ENCODE peak calls at places on chromosomes 3 and 15, in ten cellular contexts. Y is HL-60, Q is bronchial epithelial cell, E is astrocyte, D is fibroblast of pulmonary artery, M is lower lobe of right lung, F is left ventricle myocardium inferior, G is HFF-Myc, P is suprapubic skin, B is SK-N-SH. K is an unnamed sample.

GRCh38 chr3:42864321-42864950 is 11.2 kb downstream of the CYP8B1 start:
- DNase-seq in Y (no peak), E (no peak), D (no peak), B (no peak), G (no peak), F (no peak), P (no peak), M (no peak), Q (no peak), K (no peak)

GRCh38 chr15:57526615-57527014 is 65.1 kb upstream of the MYZAP start:
- DNase-seq in M (no peak), P (no peak), F (no peak), Q (no peak), D (no peak), E (no peak), G (no peak), Y (no peak), B (no peak), K (no peak)

GRCh38 chr15:78339559-78339958 is 594 bp upstream of the CRABP1 start:
- DNase-seq in D (no peak), Y (no peak), M (no peak), B (no peak), E (no peak), G (no peak), F (no peak), P (no peak), Q (no peak), K (no peak)

GRCh38 chr3:122081543-122081942 is 26.4 kb downstream of the CD86 start:
- DNase-seq in F (no peak), B (no peak), M (no peak), Q (peak; percentile 95), P (no peak), G (no peak), D (no peak), E (no peak), Y (no peak), K (no peak)

GRCh38 chr3:147393261-147393964 is 12.9 kb downstream of the ZIC4 start:
- DNase-seq in M (no peak), P (no peak), Y (no peak), D (no peak), G (no peak), F (no peak), B (peak; percentile 88), E (no peak), Q (no peak), K (no peak)

GRCh38 chr3:148903022-148903442 is 37.9 kb downstream of the CPA3 start:
- DNase-seq in G (peak; percentile 35), E (peak; percentile 58), Q (peak; percentile 85), D (no peak), Y (no peak), B (no peak), M (no peak), P (no peak), F (no peak), K (peak; percentile 53)

GRCh38 chr3:38588995-38589937 is 60.2 kb downstream of the SCN5A start:
- DNase-seq in B (no peak), D (no peak), Y (no peak), F (no peak), P (peak; percentile 34), E (no peak), M (peak; percentile 23), G (no peak), Q (no peak), K (no peak)

GRCh38 chr3:31946484-31947081 is 34.5 kb downstream of the OSBPL10 start:
- DNase-seq in P (no peak), G (no peak), F (no peak), Q (peak; percentile 33), E (no peak), M (no peak), Y (no peak), B (no peak), D (no peak), K (no peak)

GRCh38 chr3:62922326-62922725 is 47.1 kb upstream of the CADPS start:
- DNase-seq in G (no peak), B (no peak), M (no peak), P (no peak), E (peak; percentile 78), F (no peak), Y (no peak), D (no peak), Q (no peak), K (no peak)

GRCh38 chr15:57323806-57324589 is 52.3 kb upstream of the CGNL1 start:
- DNase-seq in B (peak; percentile 62), M (no peak), P (no peak), Q (peak; percentile 68), D (no peak), E (peak; percentile 50), G (peak; percentile 45), Y (no peak), F (peak; percentile 10), K (no peak)

GRCh38 chr3:129605593-129606521 is 619 bp downstream of the PLXND1 start:
- DNase-seq in F (peak; percentile 57), G (no peak), E (peak; percentile 45), P (no peak), M (peak; percentile 73), B (peak; percentile 78), D (peak; percentile 59), Q (no peak), Y (no peak), K (peak; percentile 75)

GRCh38 chr3:129603561-129603942 is 2.9 kb downstream of the PLXND1 start:
- DNase-seq in Y (no peak), F (no peak), E (no peak), G (no peak), D (no peak), B (no peak), P (no peak), Q (no peak), M (no peak), K (peak; percentile 47)

GRCh38 chr3:129604223-129604941 is 2.1 kb downstream of the PLXND1 start:
- DNase-seq in D (no peak), E (no peak), P (no peak), G (no peak), B (no peak), Q (no peak), M (no peak), F (no peak), Y (no peak), K (no peak)

GRCh38 chr3:129606522-129607390 is at the start of gene PLXND1:
- DNase-seq in M (peak; percentile 84), E (peak; percentile 39), B (peak; percentile 94), F (peak; percentile 85), G (no peak), P (peak; percentile 87), D (peak; percentile 82), Q (no peak), Y (no peak), K (peak; percentile 79)

GRCh38 chr3:129604942-129605592 is 1.4 kb downstream of the PLXND1 start:
- DNase-seq in E (no peak), P (no peak), Q (no peak), Y (no peak), D (no peak), B (peak; percentile 78), G (no peak), F (no peak), M (peak; percentile 72), K (no peak)
- H3K4me3 ChIP-seq in E (peak overlapping the region; percentile 69), P (peak overlapping the region; percentile 77), Q (no peak overlapping the region), Y (peak overlapping the region; percentile 7), D (peak overlapping the region; percentile 90), B (peak overlapping the region; percentile 45), G (peak overlapping the region; percentile 62), F (peak overlapping the region; percentile 82), M (peak overlapping the region; percentile 70), K (peak overlapping the region; percentile 96)

DNA sequence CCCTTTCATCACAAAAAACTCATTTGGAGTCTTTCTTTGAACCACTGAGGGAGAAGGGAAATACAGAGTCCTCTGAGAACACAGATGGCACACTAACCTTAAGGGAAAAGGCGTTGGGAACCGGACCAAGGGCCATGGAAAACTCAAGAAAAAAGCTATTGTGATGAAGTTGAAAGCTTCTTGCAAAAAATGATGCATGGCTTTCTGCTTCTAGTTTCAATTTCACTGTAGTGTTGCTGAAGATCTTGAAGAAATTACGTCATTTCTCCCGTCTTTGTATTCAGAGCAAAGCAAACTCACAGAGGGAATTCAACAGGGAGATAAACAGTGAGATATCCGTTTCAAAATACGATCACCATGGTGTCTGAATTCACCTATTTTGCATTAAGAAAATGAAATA is 642.3 kb upstream of the ADAMTS9 start:
- DNase-seq in M (no peak), E (peak; percentile 12), P (no peak), B (no peak), G (no peak), Y (no peak), Q (peak; percentile 1), D (peak; percentile 24), F (no peak), K (peak; percentile 48)
- H3K4me3 ChIP-seq in M (no peak overlapping the region), E (no peak overlapping the region), P (no peak overlapping the region), B (no peak overlapping the region), G (no peak overlapping the region), Y (no peak overlapping the region), Q (no peak overlapping the region), D (no peak overlapping the region), F (no peak overlapping the region), K (peak overlapping the region; percentile 36)

GRCh38 chr15:70096975-70097336 is 761 bp downstream of the TLE3 start:
- DNase-seq in B (no peak), E (no peak), D (no peak), Y (no peak), M (no peak), G (no peak), Q (no peak), P (no peak), F (no peak), K (no peak)
- H3K4me3 ChIP-seq in B (peak overlapping the region; percentile 85), E (peak overlapping the region; percentile 91), D (peak overlapping the region; percentile 88), Y (peak overlapping the region; percentile 83), M (peak overlapping the region; percentile 88), G (peak overlapping the region; percentile 83), Q (peak overlapping the region; percentile 83), P (peak overlapping the region; percentile 97), F (peak overlapping the region; percentile 88), K (peak overlapping the region; percentile 96)

GRCh38 chr3:152251916-152252315 is 16.8 kb upstream of the MBNL1 start:
- DNase-seq in Y (no peak), M (no peak), D (no peak), F (no peak), P (no peak), G (no peak), E (no peak), B (no peak), Q (no peak), K (no peak)

GRCh38 chr3:152252750-152253149 is 16.0 kb upstream of the MBNL1 start:
- DNase-seq in E (no peak), B (no peak), M (no peak), G (no peak), P (no peak), F (no peak), Q (no peak), D (no peak), Y (no peak), K (no peak)

GRCh38 chr3:152253514-152253913 is 15.2 kb upstream of the MBNL1 start:
- DNase-seq in Y (no peak), D (no peak), M (no peak), Q (no peak), G (no peak), B (no peak), P (no peak), E (no peak), F (no peak), K (no peak)

GRCh38 chr3:152255290-152255689 is 13.4 kb upstream of the MBNL1 start:
- DNase-seq in B (no peak), F (no peak), G (no peak), P (no peak), E (no peak), M (no peak), Q (no peak), D (no peak), Y (no peak), K (no peak)

DNA sequence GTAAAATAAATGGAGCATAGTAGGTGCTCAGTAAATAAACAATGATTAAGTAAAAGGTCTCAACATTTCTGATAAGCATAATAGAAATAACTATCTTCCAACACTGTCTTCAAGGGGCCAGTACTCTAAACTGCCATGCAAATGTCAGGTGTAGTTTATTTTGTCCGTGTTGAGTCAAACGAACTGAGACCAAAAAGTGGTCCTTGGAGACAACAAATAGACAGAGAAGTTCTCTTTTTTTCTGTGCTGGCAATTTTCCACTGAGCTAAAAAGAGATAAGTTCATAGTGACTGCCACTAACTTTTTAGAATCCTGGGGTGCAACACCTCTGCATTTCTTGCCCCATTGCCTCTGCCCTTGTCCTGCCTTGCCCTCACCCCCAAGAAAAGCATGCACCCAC is 14.7 kb upstream of the MBNL1 start:
- DNase-seq in B (no peak), D (no peak), M (no peak), F (no peak), G (no peak), E (no peak), P (no peak), Q (no peak), Y (no peak), K (no peak)
- H3K4me3 ChIP-seq in B (no peak overlapping the region), D (no peak overlapping the region), M (no peak overlapping the region), F (no peak overlapping the region), G (no peak overlapping the region), E (no peak overlapping the region), P (no peak overlapping the region), Q (no peak overlapping the region), Y (no peak overlapping the region), K (no peak overlapping the region)